ENCODE peak calls at places on chromosome 12, in six cellular contexts. Q is nephron progenitor cell, X is ascending aorta, J is RWPE1, Z is fibroblast of mammary gland, S is IMR-90. T is an unnamed sample.

GRCh38 chr12:65500121-65500846 is 221.8 kb downstream of the MSRB3 start:
- DNase-seq in Z (peak), X (no peak), S (peak), Q (no peak), J (no peak), T (no peak)

GRCh38 chr12:53101931-53102781 is 1.1 kb upstream of the SOAT2 start:
- DNase-seq in S (no peak), X (no peak), Z (no peak), Q (no peak), J (no peak), T (no peak)

GRCh38 chr12:110244829-110245228 is 36.2 kb upstream of the ATP2A2 start:
- DNase-seq in Q (peak), S (no peak), J (no peak), Z (no peak), X (no peak), T (no peak)

GRCh38 chr12:10617868-10618267 is 4.5 kb upstream of the MAGOHB start:
- DNase-seq in J (no peak), Z (no peak), Q (no peak), X (no peak), S (peak), T (no peak)

GRCh38 chr12:3200032-3200617 is 122.9 kb downstream of the TSPAN9 start:
- DNase-seq in X (no peak), J (no peak), Z (peak), Q (peak), S (peak), T (no peak)

GRCh38 chr12:21265932-21266331 is 68.8 kb downstream of the SLCO1A2 start:
- DNase-seq in X (no peak), Q (no peak), J (no peak), S (no peak), Z (no peak), T (no peak)

GRCh38 chr12:72214163-72214562 is 58.0 kb upstream of the TRHDE start:
- DNase-seq in S (peak), X (no peak), Z (no peak), Q (no peak), J (no peak), T (no peak)

GRCh38 chr12:30643366-30643765 is 52.3 kb downstream of the IPO8 start:
- DNase-seq in S (peak), Q (no peak), Z (peak), X (no peak), J (no peak), T (no peak)

GRCh38 chr12:44960856-44961255 is 84.7 kb upstream of the NELL2 start:
- DNase-seq in X (no peak), J (no peak), Z (no peak), S (no peak), Q (no peak), T (no peak)

GRCh38 chr12:75900781-75901254 is 130.8 kb downstream of the PHLDA1 start:
- DNase-seq in Q (peak), S (no peak), X (no peak), Z (no peak), J (no peak), T (no peak)

GRCh38 chr12:111024205-111024794 is 103.9 kb upstream of the MYL2 start:
- DNase-seq in Q (peak), S (peak), J (peak), X (no peak), Z (peak), T (peak)

GRCh38 chr12:100758083-100758482 is 36.5 kb upstream of the ANO4 start:
- DNase-seq in X (no peak), J (no peak), S (no peak), Z (no peak), Q (no peak), T (no peak)

GRCh38 chr12:103645202-103645601 is 58.1 kb downstream of the STAB2 start:
- DNase-seq in Q (no peak), J (no peak), S (peak), X (no peak), Z (peak), T (no peak)

GRCh38 chr12:96416033-96416790 is 16.0 kb upstream of the CDK17 start:
- DNase-seq in Z (peak), S (peak), J (peak), X (no peak), Q (no peak), T (no peak)

GRCh38 chr12:7605900-7606465 is 59.7 kb downstream of the APOBEC1 start:
- DNase-seq in J (no peak), Q (no peak), S (no peak), X (no peak), Z (no peak), T (no peak)

GRCh38 chr12:57534991-57535543 is 11.9 kb downstream of the DCTN2 start:
- DNase-seq in Z (no peak), X (no peak), Q (no peak), J (no peak), S (no peak), T (no peak)

GRCh38 chr12:104498211-104498801 is 41.6 kb downstream of the CHST11 start:
- DNase-seq in Q (no peak), X (no peak), J (no peak), S (no peak), Z (peak), T (no peak)

GRCh38 chr12:48602192-48602989 is 32.5 kb upstream of the LALBA start:
- DNase-seq in Q (no peak), Z (peak), J (no peak), S (no peak), X (no peak), T (no peak)

GRCh38 chr12:48601013-48601756 is 31.3 kb upstream of the LALBA start:
- DNase-seq in J (no peak), Q (no peak), S (peak), Z (peak), X (no peak), T (no peak)
- TF ChIP-seq CTCF in J (no peak), Q (no peak), S (no peak), Z (no peak), X (no peak), T (no peak)

GRCh38 chr12:81726634-81727033 is 32.5 kb downstream of the PPFIA2 start:
- DNase-seq in Q (no peak), J (no peak), S (no peak), X (no peak), Z (no peak), T (no peak)

GRCh38 chr12:81727387-81727786 is 31.8 kb downstream of the PPFIA2 start:
- DNase-seq in J (no peak), S (no peak), X (no peak), Z (no peak), Q (no peak), T (no peak)

GRCh38 chr12:81729781-81730180 is 29.4 kb downstream of the PPFIA2 start:
- DNase-seq in Q (no peak), Z (no peak), J (no peak), X (no peak), S (no peak), T (no peak)
- TF ChIP-seq CTCF in Q (no peak), Z (no peak), J (no peak), X (no peak), S (no peak), T (no peak)

DNA sequence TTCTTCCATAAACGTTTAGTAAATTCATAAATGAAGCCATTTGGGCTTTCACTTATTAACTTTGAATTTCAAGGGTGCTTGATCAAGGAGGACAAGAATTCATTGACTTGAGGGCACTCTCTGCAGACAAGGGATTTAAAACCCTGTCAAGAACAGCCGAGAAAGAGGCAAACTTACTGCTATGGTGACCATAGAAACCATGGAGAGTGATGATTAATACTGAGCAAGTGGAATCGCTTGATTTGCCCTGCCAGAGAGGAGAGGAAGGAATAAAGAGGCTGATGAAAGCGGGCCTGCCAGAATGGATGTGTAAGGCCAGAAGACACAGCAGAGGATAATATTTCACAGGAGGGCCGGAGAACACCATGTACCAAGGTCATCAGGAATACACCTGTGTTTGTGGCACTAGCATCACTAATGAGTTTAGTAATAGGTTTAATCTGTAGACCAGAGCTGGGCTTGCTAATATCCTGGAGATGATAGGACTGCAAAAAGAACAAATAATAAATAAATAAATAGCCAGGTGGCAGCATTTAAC is 221.8 kb upstream of the DCN start:
- DNase-seq in S (no peak), Z (no peak), J (no peak), X (no peak), Q (no peak), T (no peak)
- TF ChIP-seq CTCF in S (no peak), Z (no peak), J (no peak), X (no peak), Q (no peak), T (no peak)

DNA sequence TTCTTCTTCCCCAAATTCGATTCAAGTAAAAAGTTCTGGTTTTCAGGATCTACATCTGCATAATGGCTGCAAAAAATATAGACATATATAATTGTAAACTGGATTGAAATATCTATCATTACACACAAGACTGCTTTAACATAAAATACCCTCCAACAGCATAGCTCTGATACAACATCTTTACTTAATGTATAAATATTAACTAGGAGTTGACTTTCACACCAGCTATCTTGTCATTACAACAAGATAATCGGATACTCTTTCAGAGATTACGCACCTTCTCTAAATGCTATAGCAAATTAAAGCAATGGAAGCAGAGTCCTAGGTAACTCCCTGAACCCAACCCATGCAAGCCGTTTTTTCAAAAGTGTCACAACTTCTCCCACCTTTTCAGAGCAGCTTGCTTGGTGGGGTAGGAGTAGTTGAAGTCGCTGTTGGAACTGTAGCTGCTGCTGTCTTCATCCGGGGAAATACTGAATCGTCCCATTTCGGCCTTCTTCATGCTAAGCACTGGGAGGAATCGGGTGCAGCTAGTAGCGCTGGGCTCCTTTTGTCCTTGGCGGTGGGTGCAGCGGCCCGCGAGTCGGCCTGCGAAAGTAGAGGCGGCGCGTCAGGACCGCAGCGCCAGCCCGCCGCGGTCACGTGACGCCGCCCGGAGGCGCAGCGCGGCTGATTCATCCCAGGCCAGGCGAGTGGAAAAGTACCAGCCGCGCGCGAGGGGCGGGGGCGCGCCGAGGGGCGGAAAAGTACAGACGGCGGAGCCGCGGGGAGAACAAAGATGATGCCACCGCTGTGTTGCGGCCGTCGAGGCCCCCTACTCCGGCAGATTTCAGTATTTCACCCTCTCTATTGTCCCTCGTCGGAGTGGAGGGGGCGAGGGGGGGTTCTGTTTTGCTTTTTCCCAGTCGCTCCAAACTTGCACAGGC is 1.5 kb downstream of the SLC38A2 start:
- DNase-seq in Q (peak), J (peak), Z (peak), S (peak), X (peak), T (peak)
- TF ChIP-seq CTCF in Q (no peak), J (no peak), Z (no peak), S (peak), X (peak), T (no peak)

GRCh38 chr12:113971392-113971791 is 5.3 kb upstream of the RBM19 start:
- DNase-seq in Z (no peak), S (no peak), J (no peak), X (no peak), Q (no peak), T (no peak)
- TF ChIP-seq CTCF in Z (no peak), S (no peak), J (no peak), X (no peak), Q (no peak), T (no peak)

DNA sequence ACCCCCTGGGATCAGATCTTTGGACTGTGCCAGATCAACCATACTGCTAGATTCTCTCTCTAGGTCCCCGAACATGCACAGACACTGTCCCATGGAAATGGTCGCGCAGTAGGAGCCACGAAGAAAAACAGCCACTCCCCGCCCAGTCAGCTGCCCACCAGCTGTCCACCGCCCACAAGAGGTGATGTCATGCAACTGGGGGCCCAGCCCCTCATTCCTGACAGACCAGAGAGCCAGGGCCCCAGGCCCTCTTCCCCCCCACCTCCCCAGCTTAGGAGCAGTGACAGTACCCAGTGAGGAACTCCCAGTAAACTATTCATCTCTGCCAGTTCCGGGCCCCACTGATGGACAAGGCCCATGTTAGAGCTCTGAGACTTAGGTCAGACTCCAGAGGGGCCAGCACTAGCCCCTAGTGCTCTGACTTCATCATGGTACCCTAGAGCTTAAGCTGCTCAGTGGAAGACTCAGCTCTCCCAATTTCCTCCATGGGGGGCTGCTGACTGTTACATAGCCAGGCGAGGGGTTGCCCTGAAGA is 3.7 kb upstream of the TAMALIN start:
- DNase-seq in J (no peak), X (no peak), S (no peak), Z (no peak), Q (no peak), T (no peak)
- TF ChIP-seq CTCF in J (no peak), X (no peak), S (no peak), Z (no peak), Q (no peak), T (no peak)

GRCh38 chr12:37672655-37673260 is 643.8 kb upstream of the ALG10B start:
- DNase-seq in J (no peak), S (no peak), Z (no peak), X (no peak), Q (no peak), T (no peak)
- TF ChIP-seq CTCF in J (peak), S (peak), Z (peak), X (no peak), Q (no peak), T (no peak)

GRCh38 chr12:69738351-69739286 is at the start of gene RAB3IP:
- DNase-seq in J (peak), Z (peak), Q (peak), S (peak), X (peak), T (peak)
- TF ChIP-seq CTCF in J (peak), Z (no peak), Q (peak), S (peak), X (peak), T (no peak)

GRCh38 chr12:128707488-128707887 is 116.3 kb downstream of the SLC15A4 start:
- DNase-seq in Z (no peak), J (no peak), X (no peak), Q (no peak), S (no peak), T (no peak)
- TF ChIP-seq CTCF in Z (no peak), J (no peak), X (no peak), Q (no peak), S (no peak), T (no peak)

T was measured in omental fat pad.